ENCODE peak calls at places on chromosomes 12 and 14, in four cellular contexts. One of them, this sample, is unnamed.

GRCh38 chr12:76075448-76075847 is 9.0 kb downstream of the NAP1L1 start:
- DNase-seq in cardiac fibroblast: no peak
- DNase-seq in cardiac muscle cell: no peak
- DNase-seq in activated CD8-positive, alpha-beta T cell treated with anti-CD3 and anti-CD28 coated beads for 36 hours: no peak
- DNase-seq in this sample: no peak

GRCh38 chr12:9649532-9649940 is 20.0 kb upstream of the CLEC2D start:
- DNase-seq in activated CD8-positive, alpha-beta T cell treated with anti-CD3 and anti-CD28 coated beads for 36 hours: peak
- DNase-seq in cardiac muscle cell: no peak
- DNase-seq in cardiac fibroblast: no peak
- DNase-seq in this sample: no peak

GRCh38 chr12:110100315-110100970 is 23.7 kb upstream of the IFT81 start:
- DNase-seq in cardiac fibroblast: peak
- DNase-seq in cardiac muscle cell: peak
- DNase-seq in activated CD8-positive, alpha-beta T cell treated with anti-CD3 and anti-CD28 coated beads for 36 hours: peak
- DNase-seq in this sample: peak

GRCh38 chr12:6867407-6868210 is at the start of gene TPI1:
- DNase-seq in activated CD8-positive, alpha-beta T cell treated with anti-CD3 and anti-CD28 coated beads for 36 hours: peak
- DNase-seq in cardiac muscle cell: peak
- DNase-seq in cardiac fibroblast: peak
- DNase-seq in this sample: peak

GRCh38 chr14:80164991-80165390 is 46.3 kb downstream of the DIO2 start:
- DNase-seq in cardiac fibroblast: no peak
- DNase-seq in cardiac muscle cell: no peak
- DNase-seq in activated CD8-positive, alpha-beta T cell treated with anti-CD3 and anti-CD28 coated beads for 36 hours: no peak
- DNase-seq in this sample: no peak

GRCh38 chr14:99691111-99691885 is 7.2 kb downstream of the CYP46A1 start:
- DNase-seq in cardiac fibroblast: no peak
- DNase-seq in cardiac muscle cell: no peak
- DNase-seq in activated CD8-positive, alpha-beta T cell treated with anti-CD3 and anti-CD28 coated beads for 36 hours: no peak
- DNase-seq in this sample: no peak

GRCh38 chr12:22533155-22533554 is 11.2 kb downstream of the C2CD5 start:
- DNase-seq in cardiac fibroblast: no peak
- DNase-seq in cardiac muscle cell: no peak
- DNase-seq in activated CD8-positive, alpha-beta T cell treated with anti-CD3 and anti-CD28 coated beads for 36 hours: no peak
- DNase-seq in this sample: no peak

GRCh38 chr14:85686908-85687307 is 157.0 kb downstream of the FLRT2 start:
- DNase-seq in cardiac fibroblast: peak
- DNase-seq in activated CD8-positive, alpha-beta T cell treated with anti-CD3 and anti-CD28 coated beads for 36 hours: no peak
- DNase-seq in cardiac muscle cell: no peak
- DNase-seq in this sample: no peak

GRCh38 chr14:74281069-74281468 is 21.7 kb downstream of the ABCD4 start:
- DNase-seq in cardiac muscle cell: no peak
- DNase-seq in cardiac fibroblast: no peak
- DNase-seq in activated CD8-positive, alpha-beta T cell treated with anti-CD3 and anti-CD28 coated beads for 36 hours: no peak
- DNase-seq in this sample: no peak

GRCh38 chr12:65537978-65538377 is 259.5 kb downstream of the MSRB3 start:
- DNase-seq in cardiac muscle cell: no peak
- DNase-seq in activated CD8-positive, alpha-beta T cell treated with anti-CD3 and anti-CD28 coated beads for 36 hours: no peak
- DNase-seq in cardiac fibroblast: no peak
- DNase-seq in this sample: no peak

GRCh38 chr12:9064815-9065606 is 50.7 kb downstream of the A2M start:
- DNase-seq in cardiac muscle cell: peak
- DNase-seq in cardiac fibroblast: peak
- DNase-seq in activated CD8-positive, alpha-beta T cell treated with anti-CD3 and anti-CD28 coated beads for 36 hours: peak
- DNase-seq in this sample: peak

GRCh38 chr12:102539651-102540553 is 59.5 kb upstream of the IGF1 start:
- DNase-seq in cardiac fibroblast: peak
- DNase-seq in cardiac muscle cell: peak
- DNase-seq in activated CD8-positive, alpha-beta T cell treated with anti-CD3 and anti-CD28 coated beads for 36 hours: no peak
- DNase-seq in this sample: no peak

GRCh38 chr12:213527-213932 is 427 bp downstream of the SLC6A12 start:
- DNase-seq in cardiac muscle cell: no peak
- DNase-seq in activated CD8-positive, alpha-beta T cell treated with anti-CD3 and anti-CD28 coated beads for 36 hours: no peak
- DNase-seq in cardiac fibroblast: no peak
- DNase-seq in this sample: no peak

DNA sequence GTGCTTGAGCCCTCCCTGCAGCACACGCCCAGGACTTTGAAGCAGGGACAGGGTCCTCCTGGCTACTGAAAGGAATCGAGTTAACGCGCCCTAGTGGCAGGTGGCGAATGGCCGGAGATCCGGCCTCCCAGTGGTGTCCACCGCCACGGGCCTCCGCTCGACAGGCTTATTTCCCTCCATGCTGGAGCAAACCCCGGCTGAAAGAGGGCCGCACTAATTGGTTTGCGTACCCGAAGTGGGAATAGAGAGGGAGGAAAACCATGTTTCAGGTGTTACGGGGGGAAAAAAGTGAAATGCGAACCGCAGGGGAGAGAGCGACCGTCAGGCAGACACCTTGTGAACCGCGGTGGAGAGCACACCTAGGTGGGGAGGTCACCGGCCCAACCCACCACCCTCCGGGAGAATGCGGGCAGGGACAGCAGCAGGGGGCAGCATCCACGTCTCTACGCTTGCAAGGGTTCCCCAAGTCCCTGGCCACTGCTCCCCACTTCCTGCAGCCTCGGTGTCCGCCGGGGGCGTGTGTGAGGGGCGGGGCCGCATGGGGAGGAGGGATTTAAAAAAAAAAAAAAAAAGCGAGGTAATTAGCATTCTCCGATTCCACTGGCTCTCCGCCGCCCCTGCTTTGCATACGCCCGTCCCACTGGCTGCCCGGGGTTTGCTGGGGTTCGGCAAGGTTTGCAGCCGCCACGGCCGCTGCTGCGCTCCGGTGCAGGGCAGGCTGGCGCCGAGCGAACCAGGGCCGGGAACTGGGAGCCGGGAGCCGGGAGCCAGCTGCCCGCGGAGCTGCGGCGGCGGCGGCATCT is 224.6 kb upstream of the CRY1 start:
- DNase-seq in activated CD8-positive, alpha-beta T cell treated with anti-CD3 and anti-CD28 coated beads for 36 hours: peak
- DNase-seq in cardiac fibroblast: peak
- DNase-seq in cardiac muscle cell: peak
- DNase-seq in this sample: peak
- TF ChIP-seq CTCF in activated CD8-positive, alpha-beta T cell treated with anti-CD3 and anti-CD28 coated beads for 36 hours: peak
- TF ChIP-seq CTCF in cardiac fibroblast: peak
- TF ChIP-seq CTCF in cardiac muscle cell: no peak
- TF ChIP-seq CTCF in this sample: no peak

GRCh38 chr12:26003065-26003464 is 44.6 kb downstream of the RASSF8 start:
- DNase-seq in cardiac muscle cell: no peak
- DNase-seq in cardiac fibroblast: no peak
- DNase-seq in activated CD8-positive, alpha-beta T cell treated with anti-CD3 and anti-CD28 coated beads for 36 hours: no peak
- DNase-seq in this sample: no peak

GRCh38 chr12:25996677-25997076 is 38.2 kb downstream of the RASSF8 start:
- DNase-seq in cardiac fibroblast: no peak
- DNase-seq in activated CD8-positive, alpha-beta T cell treated with anti-CD3 and anti-CD28 coated beads for 36 hours: no peak
- DNase-seq in cardiac muscle cell: no peak
- DNase-seq in this sample: no peak

GRCh38 chr12:26000883-26001282 is 42.4 kb downstream of the RASSF8 start:
- DNase-seq in cardiac muscle cell: no peak
- DNase-seq in cardiac fibroblast: no peak
- DNase-seq in activated CD8-positive, alpha-beta T cell treated with anti-CD3 and anti-CD28 coated beads for 36 hours: no peak
- DNase-seq in this sample: no peak

GRCh38 chr12:25997401-25997973 is 39.0 kb downstream of the RASSF8 start:
- DNase-seq in cardiac fibroblast: peak
- DNase-seq in activated CD8-positive, alpha-beta T cell treated with anti-CD3 and anti-CD28 coated beads for 36 hours: no peak
- DNase-seq in cardiac muscle cell: peak
- DNase-seq in this sample: no peak

GRCh38 chr12:26001530-26001929 is 43.0 kb downstream of the RASSF8 start:
- DNase-seq in cardiac fibroblast: no peak
- DNase-seq in activated CD8-positive, alpha-beta T cell treated with anti-CD3 and anti-CD28 coated beads for 36 hours: no peak
- DNase-seq in cardiac muscle cell: no peak
- DNase-seq in this sample: no peak
- TF ChIP-seq CTCF in cardiac fibroblast: no peak
- TF ChIP-seq CTCF in activated CD8-positive, alpha-beta T cell treated with anti-CD3 and anti-CD28 coated beads for 36 hours: no peak
- TF ChIP-seq CTCF in cardiac muscle cell: no peak
- TF ChIP-seq CTCF in this sample: no peak

DNA sequence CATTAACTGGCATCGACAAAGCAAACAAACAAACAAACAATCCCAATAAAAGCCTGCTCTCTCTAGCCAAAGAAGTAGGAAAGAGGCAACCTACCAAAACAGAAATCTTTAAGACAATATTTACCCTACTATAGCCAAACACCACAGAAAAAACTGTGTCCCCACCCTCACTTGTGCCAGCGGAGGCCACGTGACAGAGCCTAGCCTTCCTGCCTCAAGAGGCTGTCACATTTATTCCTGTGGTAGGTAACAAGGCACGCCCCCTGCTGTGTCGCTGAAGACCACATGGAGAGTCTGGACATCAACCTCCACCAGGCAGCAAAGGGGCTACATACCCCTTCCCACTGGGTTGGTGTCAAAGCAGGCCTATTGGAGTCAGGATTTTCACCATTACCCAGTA is 148.1 kb downstream of the LMNTD1 start:
- DNase-seq in cardiac fibroblast: no peak
- DNase-seq in activated CD8-positive, alpha-beta T cell treated with anti-CD3 and anti-CD28 coated beads for 36 hours: no peak
- DNase-seq in cardiac muscle cell: no peak
- DNase-seq in this sample: no peak
- TF ChIP-seq CTCF in cardiac fibroblast: no peak
- TF ChIP-seq CTCF in activated CD8-positive, alpha-beta T cell treated with anti-CD3 and anti-CD28 coated beads for 36 hours: no peak
- TF ChIP-seq CTCF in cardiac muscle cell: no peak
- TF ChIP-seq CTCF in this sample: no peak

GRCh38 chr14:55841625-55842024 is 261.6 kb downstream of the KTN1 start:
- DNase-seq in cardiac muscle cell: no peak
- DNase-seq in activated CD8-positive, alpha-beta T cell treated with anti-CD3 and anti-CD28 coated beads for 36 hours: no peak
- DNase-seq in cardiac fibroblast: no peak
- DNase-seq in this sample: no peak

GRCh38 chr14:55845963-55846851 is 266.2 kb downstream of the KTN1 start:
- DNase-seq in cardiac fibroblast: no peak
- DNase-seq in cardiac muscle cell: no peak
- DNase-seq in activated CD8-positive, alpha-beta T cell treated with anti-CD3 and anti-CD28 coated beads for 36 hours: peak
- DNase-seq in this sample: no peak

GRCh38 chr14:55846852-55847471 is 267.0 kb downstream of the KTN1 start:
- DNase-seq in cardiac muscle cell: peak
- DNase-seq in activated CD8-positive, alpha-beta T cell treated with anti-CD3 and anti-CD28 coated beads for 36 hours: no peak
- DNase-seq in cardiac fibroblast: peak
- DNase-seq in this sample: no peak

GRCh38 chr14:55840821-55841220 is 260.8 kb downstream of the KTN1 start:
- DNase-seq in cardiac muscle cell: no peak
- DNase-seq in activated CD8-positive, alpha-beta T cell treated with anti-CD3 and anti-CD28 coated beads for 36 hours: no peak
- DNase-seq in cardiac fibroblast: no peak
- DNase-seq in this sample: no peak

DNA sequence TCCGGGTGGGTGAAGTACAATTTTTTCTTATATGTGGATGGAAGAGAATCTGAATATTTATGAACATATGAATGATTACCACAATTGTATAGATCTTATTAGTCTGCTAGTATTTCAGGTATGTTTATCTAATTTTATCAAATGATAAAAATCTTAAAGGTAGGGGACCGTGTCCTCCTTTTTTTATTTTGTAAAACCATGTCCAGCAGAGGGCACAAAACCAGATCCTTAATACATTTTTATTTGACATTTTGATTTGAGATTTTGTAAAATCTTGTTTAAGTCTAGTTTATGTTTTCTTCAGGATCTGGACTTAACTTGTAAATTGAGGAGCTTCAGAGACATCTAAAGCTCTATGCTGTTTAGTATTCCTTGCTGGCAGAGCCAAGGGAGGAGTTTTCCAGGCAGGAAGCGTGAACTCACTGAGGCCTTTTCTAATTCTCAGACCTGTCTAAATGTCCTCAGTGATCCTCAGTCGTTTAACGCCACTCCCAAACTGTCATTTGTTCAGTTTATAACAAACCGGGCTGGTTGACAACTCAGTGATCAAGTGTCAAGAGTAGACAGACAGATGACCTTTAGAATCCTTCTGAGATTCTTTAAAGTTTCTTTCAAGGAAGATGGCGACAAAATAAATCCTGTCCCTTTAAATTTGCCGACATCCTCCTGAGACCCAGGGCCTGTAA is 263.9 kb downstream of the KTN1 start:
- DNase-seq in cardiac fibroblast: peak
- DNase-seq in cardiac muscle cell: no peak
- DNase-seq in activated CD8-positive, alpha-beta T cell treated with anti-CD3 and anti-CD28 coated beads for 36 hours: no peak
- DNase-seq in this sample: no peak
- TF ChIP-seq CTCF in cardiac fibroblast: no peak
- TF ChIP-seq CTCF in cardiac muscle cell: peak
- TF ChIP-seq CTCF in activated CD8-positive, alpha-beta T cell treated with anti-CD3 and anti-CD28 coated beads for 36 hours: peak
- TF ChIP-seq CTCF in this sample: no peak

This sample was measured in GM13976.